ENCODE peak calls at places on chromosomes 2 and 18, in six cellular contexts. B is astrocyte of the spinal cord, D is T-helper 9 cell, T is GM13976, R is NCI-H2081, G is HuH-7. N is an unnamed sample.

GRCh38 chr2:119231975-119232665 is 8.5 kb downstream of the STEAP3 start:
- DNase-seq in T (peak), G (no peak), B (peak), R (no peak), D (no peak), N (no peak)

GRCh38 chr2:183105402-183106134 is 18.7 kb upstream of the NUP35 start:
- DNase-seq in B (peak), G (no peak), D (no peak), T (no peak), R (no peak), N (peak)

GRCh38 chr2:3267869-3268704 is 109.5 kb downstream of the EIPR1 start:
- DNase-seq in T (no peak), D (no peak), G (no peak), R (no peak), B (no peak), N (no peak)

GRCh38 chr2:232519581-232519980 is 607 bp upstream of the PRSS56 start:
- DNase-seq in B (no peak), G (no peak), R (no peak), T (no peak), D (no peak), N (no peak)

GRCh38 chr2:37421686-37422085 is 77.3 kb downstream of the QPCT start:
- DNase-seq in R (no peak), D (no peak), B (no peak), T (no peak), G (no peak), N (no peak)

GRCh38 chr2:214066847-214067246 is 344.0 kb upstream of the VWC2L start:
- DNase-seq in G (no peak), R (peak), D (no peak), B (no peak), T (no peak), N (no peak)

GRCh38 chr2:83103602-83104001 is 1355.5 kb downstream of the SUCLG1 start:
- DNase-seq in G (no peak), D (no peak), R (no peak), B (peak), T (no peak), N (no peak)

GRCh38 chr18:10374615-10375295 is 79.7 kb upstream of the APCDD1 start:
- DNase-seq in B (no peak), D (no peak), T (no peak), G (no peak), R (peak), N (peak)

GRCh38 chr2:150526827-150527226 is 39.4 kb upstream of the RND3 start:
- DNase-seq in G (no peak), T (no peak), R (no peak), D (no peak), B (peak), N (peak)

GRCh38 chr2:39736593-39736992 is 42.5 kb downstream of the THUMPD2 start:
- DNase-seq in B (peak), R (no peak), G (no peak), T (no peak), D (no peak), N (no peak)

GRCh38 chr2:159811232-159811631 is 13.2 kb upstream of the CD302 start:
- DNase-seq in T (no peak), D (no peak), G (no peak), B (no peak), R (no peak), N (no peak)

GRCh38 chr18:501406-501714 is 859 bp upstream of the COLEC12 start:
- DNase-seq in G (no peak), B (no peak), D (no peak), T (no peak), R (no peak), N (no peak)

GRCh38 chr2:54143780-54144179 is 28.4 kb downstream of the ACYP2 start:
- DNase-seq in T (no peak), B (no peak), D (no peak), G (peak), R (no peak), N (no peak)

GRCh38 chr2:177673602-177674595 is 281.3 kb downstream of the AGPS start:
- DNase-seq in D (no peak), T (no peak), R (no peak), G (no peak), B (no peak), N (no peak)

GRCh38 chr18:48229445-48230052 is 179.6 kb downstream of the ZBTB7C start:
- DNase-seq in T (no peak), R (peak), D (no peak), B (no peak), G (no peak), N (no peak)

GRCh38 chr2:36373149-36373880 is 17.7 kb downstream of the CRIM1 start:
- DNase-seq in R (no peak), B (peak), G (no peak), D (no peak), T (no peak), N (no peak)

GRCh38 chr2:37414470-37414949 is 70.1 kb downstream of the QPCT start:
- DNase-seq in T (peak), D (no peak), B (peak), R (peak), G (peak), N (no peak)

GRCh38 chr2:150133623-150134022 is 353.8 kb downstream of the RND3 start:
- DNase-seq in G (no peak), T (peak), R (no peak), D (no peak), B (peak), N (peak)

N was measured in epithelial cell of prostate.